ENCODE peak calls at places on chromosomes 4 and X, in four cellular contexts. Z is HCT116, H is H1, X is IMR-90. G is an unnamed sample.

GRCh38 chr4:5158825-5159224 is 107.5 kb downstream of the STK32B start:
- DNase-seq in X (no peak), H (no peak), Z (no peak), G (no peak)

GRCh38 chr4:125317526-125317880 is 2.7 kb downstream of the FAT4 start:
- DNase-seq in H (no peak), X (peak), Z (no peak), G (no peak)

GRCh38 chr4:22416403-22416802 is 99.5 kb downstream of the ADGRA3 start:
- DNase-seq in X (peak), Z (no peak), H (no peak), G (peak)

GRCh38 chrX:31314921-31315320 is 243.1 kb upstream of the FTHL17 start:
- DNase-seq in Z (no peak), X (peak), H (no peak), G (no peak)

GRCh38 chr4:86441175-86441960 is 81.5 kb upstream of the MAPK10 start:
- DNase-seq in H (no peak), Z (no peak), X (peak), G (no peak)

GRCh38 chr4:42927946-42928345 is 35.4 kb downstream of the GRXCR1 start:
- DNase-seq in H (no peak), X (no peak), Z (no peak), G (no peak)

GRCh38 chrX:56788717-56789122 is 59.7 kb downstream of the NBDY start:
- DNase-seq in Z (no peak), H (no peak), X (peak), G (no peak)

GRCh38 chr4:138561906-138562305 is 319.8 kb upstream of the SLC7A11 start:
- DNase-seq in X (no peak), H (no peak), Z (no peak), G (peak)

GRCh38 chr4:90027565-90027964 is 99.6 kb upstream of the CCSER1 start:
- DNase-seq in Z (no peak), X (no peak), H (no peak), G (no peak)

GRCh38 chrX:23341452-23341851 is 6.8 kb downstream of the PTCHD1 start:
- DNase-seq in H (no peak), Z (no peak), X (no peak), G (no peak)

GRCh38 chr4:77104405-77105292 is 28.9 kb upstream of the CCNI start:
- DNase-seq in Z (no peak), H (no peak), X (no peak), G (no peak)

GRCh38 chrX:3504916-3505315 is 158.5 kb upstream of the MXRA5 start:
- DNase-seq in H (no peak), X (no peak), Z (no peak), G (no peak)

GRCh38 chr4:183626168-183626567 is 32.8 kb downstream of the RWDD4 start:
- DNase-seq in X (no peak), Z (no peak), H (no peak), G (no peak)

GRCh38 chr4:151407466-151408379 is 1.3 kb upstream of the FHIP1A start:
- DNase-seq in Z (no peak), H (no peak), X (no peak), G (no peak)

GRCh38 chr4:187184513-187184912 is 460.9 kb upstream of the FAT1 start:
- DNase-seq in H (no peak), X (no peak), Z (no peak), G (no peak)

GRCh38 chrX:114583646-114584433 is at the start of gene HTR2C:
- DNase-seq in H (no peak), Z (no peak), X (no peak), G (no peak)

GRCh38 chr4:53702334-53703266 is 111.3 kb upstream of the LNX1 start:
- DNase-seq in H (no peak), X (peak), Z (no peak), G (peak)

GRCh38 chrX:3175659-3176438 is 134.6 kb downstream of the ARSF start:
- DNase-seq in H (no peak), X (peak), Z (no peak), G (no peak)

GRCh38 chr4:79212311-79212710 is 113.5 kb downstream of the NAA11 start:
- DNase-seq in Z (no peak), H (no peak), X (no peak), G (no peak)

GRCh38 chrX:153533041-153533565 is 15.7 kb downstream of the ATP2B3 start:
- DNase-seq in Z (no peak), H (no peak), X (no peak), G (no peak)

GRCh38 chrX:49838374-49838773 is 9.3 kb downstream of the PAGE4 start:
- DNase-seq in X (peak), Z (peak), H (no peak), G (peak)

GRCh38 chr4:176981074-176981473 is 188.4 kb upstream of the VEGFC start:
- DNase-seq in X (no peak), H (no peak), Z (no peak), G (no peak)

GRCh38 chr4:164012396-164013027 is 518.0 kb downstream of the TMA16 start:
- DNase-seq in X (no peak), Z (peak), H (peak), G (no peak)

GRCh38 chr4:38034986-38035882 is 75.0 kb downstream of the PTTG2 start:
- DNase-seq in H (no peak), X (peak), Z (peak), G (peak)

GRCh38 chrX:38755319-38755718 is 45.9 kb upstream of the MID1IP1 start:
- DNase-seq in Z (no peak), X (no peak), H (no peak), G (no peak)
- H3K9ac ChIP-seq in Z (no peak), X (no peak), H (no peak), G (no peak)

GRCh38 chr4:1978741-1979476 is 29.9 kb downstream of the NELFA start:
- DNase-seq in X (no peak), H (no peak), Z (no peak), G (no peak)
- TF ChIP-seq POLR2A in X (no peak), H (no peak), Z (no peak), G (no peak)

DNA sequence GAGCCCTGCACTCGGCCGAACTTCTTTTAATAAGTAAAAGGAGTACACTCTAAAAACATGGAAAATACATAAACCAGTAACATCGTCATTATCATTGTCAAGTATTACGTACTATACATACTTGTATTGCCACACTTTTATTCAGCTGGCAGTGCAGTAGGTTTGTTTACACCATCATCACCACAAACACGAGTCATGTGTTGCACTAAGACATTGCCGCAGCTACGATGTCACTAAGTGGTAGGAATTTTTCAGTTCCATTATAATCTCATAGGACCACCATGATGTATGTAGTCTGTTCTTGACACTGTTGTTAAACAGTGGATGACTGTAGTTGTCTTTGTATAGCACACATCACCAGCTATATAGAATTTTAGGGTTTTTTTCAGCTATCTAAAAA is 48.0 kb upstream of the TMEM131L start:
- DNase-seq in Z (no peak), X (peak), H (no peak), G (no peak)
- H3K9ac ChIP-seq in Z (no peak), X (no peak), H (no peak), G (no peak)

DNA sequence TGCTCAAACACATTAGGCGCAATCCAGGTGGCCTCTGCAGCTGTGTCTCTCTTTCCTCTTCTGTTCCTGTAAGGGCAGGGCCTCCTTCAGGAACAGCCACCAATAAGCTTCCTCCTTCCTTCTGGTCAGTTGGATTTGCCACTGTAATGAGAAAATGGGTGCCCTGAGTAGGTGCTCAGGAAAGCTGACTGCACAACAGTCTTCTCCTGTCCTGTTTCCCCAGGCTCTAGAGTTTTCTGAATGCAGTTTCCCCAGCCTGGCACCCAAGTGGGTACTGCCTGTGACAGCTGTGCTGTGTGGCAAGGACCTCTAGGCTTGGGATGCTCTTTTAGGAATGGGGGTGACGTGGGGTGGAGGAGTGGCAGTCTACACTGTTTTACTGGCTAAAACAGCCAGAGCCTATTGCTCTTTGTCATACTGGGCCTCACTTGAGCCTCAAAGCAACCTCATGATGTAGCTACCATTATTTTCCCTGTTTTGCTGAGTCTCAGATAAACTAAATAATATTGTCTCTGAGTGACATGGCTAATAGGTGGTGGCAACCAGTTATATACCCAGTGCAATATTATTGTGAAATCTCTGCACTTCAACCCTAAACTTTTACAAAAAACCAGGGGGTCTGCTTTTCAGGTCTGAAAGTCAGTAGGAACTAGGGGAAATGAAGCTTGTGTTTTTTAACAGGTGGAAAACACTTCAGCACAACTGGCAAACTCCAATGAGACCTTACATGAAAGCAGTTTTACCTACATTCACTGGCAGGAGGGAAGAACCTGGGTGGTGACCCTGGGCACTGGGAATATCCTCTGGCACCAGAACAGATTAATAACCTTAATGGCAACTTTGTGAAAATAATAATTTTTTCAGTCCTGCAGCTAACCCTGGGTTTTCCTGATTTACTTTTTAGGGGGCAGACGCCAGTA is 1.1 kb downstream of the CXCL2 start:
- DNase-seq in X (no peak), Z (no peak), H (no peak), G (peak)
- TF ChIP-seq POLR2A in X (peak), Z (no peak), H (no peak), G (peak)

G was measured in endothelial cell of umbilical vein.